ENCODE peak calls at places on chromosomes 6 and 20, in four cellular contexts. L is K562, A is HepG2, P is GM12878. O is an unnamed sample.

GRCh38 chr6:157314705-157315321 is 8.5 kb downstream of the TMEM242 start:
- DNase-seq in L (peak), A (peak), P (peak), O (peak)

GRCh38 chr20:31972481-31973386 is 4.8 kb downstream of the XKR7 start:
- DNase-seq in L (no peak), A (no peak), P (no peak), O (no peak)

GRCh38 chr6:14159090-14159489 is 41.5 kb downstream of the CD83 start:
- DNase-seq in L (no peak), A (no peak), P (no peak), O (no peak)

GRCh38 chr20:42159794-42160193 is 541.6 kb upstream of the CHD6 start:
- DNase-seq in L (no peak), A (no peak), P (no peak), O (no peak)

GRCh38 chr6:155328539-155329459 is 14.5 kb upstream of the TFB1M start:
- DNase-seq in L (no peak), A (peak), P (no peak), O (no peak)

GRCh38 chr6:134750669-134751068 is 199.2 kb downstream of the ALDH8A1 start:
- DNase-seq in L (no peak), A (no peak), P (no peak), O (no peak)

GRCh38 chr20:53903652-53903987 is 166.8 kb downstream of the BCAS1 start:
- DNase-seq in L (no peak), A (no peak), P (no peak), O (no peak)

GRCh38 chr6:45613678-45614077 is 235.9 kb upstream of the SUPT3H start:
- DNase-seq in L (no peak), A (no peak), P (no peak), O (no peak)

GRCh38 chr6:104182811-104183210 is 676.9 kb downstream of the HACE1 start:
- DNase-seq in L (no peak), A (no peak), P (no peak), O (no peak)

GRCh38 chr6:15763827-15764226 is 101.0 kb upstream of the DTNBP1 start:
- DNase-seq in L (no peak), A (peak), P (no peak), O (no peak)

GRCh38 chr6:32113386-32114352 is 4.5 kb upstream of the TNXB start:
- DNase-seq in L (peak), A (peak), P (no peak), O (no peak)

GRCh38 chr20:48758206-48758820 is 69.5 kb downstream of the PREX1 start:
- DNase-seq in L (no peak), A (no peak), P (no peak), O (no peak)

GRCh38 chr6:51099201-51099600 is 280.5 kb downstream of the TFAP2B start:
- DNase-seq in L (no peak), A (no peak), P (no peak), O (no peak)

GRCh38 chr20:61773081-61773631 is 292.5 kb downstream of the TAF4 start:
- DNase-seq in L (no peak), A (no peak), P (no peak), O (no peak)

GRCh38 chr6:56571605-56572004 is 71.1 kb downstream of the DST start:
- DNase-seq in L (no peak), A (peak), P (no peak), O (no peak)
- TF ChIP-seq FOXK2 in L (no peak), A (no peak), P (no peak), O (no peak)

GRCh38 chr6:136582702-136583471 is 32.7 kb upstream of the MAP7 start:
- DNase-seq in L (peak), A (peak), P (no peak), O (no peak)

GRCh38 chr6:136587527-136587926 is 37.3 kb upstream of the MAP7 start:
- DNase-seq in L (no peak), A (no peak), P (no peak), O (no peak)

GRCh38 chr6:136591617-136592016 is 41.4 kb upstream of the MAP7 start:
- DNase-seq in L (no peak), A (no peak), P (no peak), O (no peak)

GRCh38 chr6:136586295-136586694 is 36.1 kb upstream of the MAP7 start:
- DNase-seq in L (no peak), A (no peak), P (no peak), O (no peak)
- TF ChIP-seq SP1 in L (no peak), A (no peak), P (no peak), O (no peak)

DNA sequence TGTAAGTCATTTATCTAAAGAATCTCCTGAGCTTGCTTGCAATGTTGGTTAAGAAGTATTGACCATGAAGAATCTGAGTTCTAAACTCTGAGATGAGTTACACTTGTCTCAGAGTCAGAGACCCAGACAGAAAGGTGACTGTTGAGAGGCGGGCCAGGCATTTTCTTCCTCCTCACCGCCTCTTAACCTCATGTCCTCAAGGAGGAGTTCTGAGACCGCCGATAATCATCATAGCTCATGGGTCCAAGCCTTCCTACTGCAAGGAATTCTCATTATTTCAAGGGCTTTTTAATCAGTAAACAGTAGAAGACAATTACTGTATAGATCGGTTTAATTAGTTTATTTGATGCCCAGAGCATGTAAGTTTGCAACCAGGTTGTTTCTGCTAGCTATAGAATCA is 382.4 kb upstream of the MMS22L start:
- DNase-seq in L (no peak), A (no peak), P (no peak), O (no peak)
- TF ChIP-seq FOXK2 in L (no peak), A (no peak), P (no peak), O (no peak)

DNA sequence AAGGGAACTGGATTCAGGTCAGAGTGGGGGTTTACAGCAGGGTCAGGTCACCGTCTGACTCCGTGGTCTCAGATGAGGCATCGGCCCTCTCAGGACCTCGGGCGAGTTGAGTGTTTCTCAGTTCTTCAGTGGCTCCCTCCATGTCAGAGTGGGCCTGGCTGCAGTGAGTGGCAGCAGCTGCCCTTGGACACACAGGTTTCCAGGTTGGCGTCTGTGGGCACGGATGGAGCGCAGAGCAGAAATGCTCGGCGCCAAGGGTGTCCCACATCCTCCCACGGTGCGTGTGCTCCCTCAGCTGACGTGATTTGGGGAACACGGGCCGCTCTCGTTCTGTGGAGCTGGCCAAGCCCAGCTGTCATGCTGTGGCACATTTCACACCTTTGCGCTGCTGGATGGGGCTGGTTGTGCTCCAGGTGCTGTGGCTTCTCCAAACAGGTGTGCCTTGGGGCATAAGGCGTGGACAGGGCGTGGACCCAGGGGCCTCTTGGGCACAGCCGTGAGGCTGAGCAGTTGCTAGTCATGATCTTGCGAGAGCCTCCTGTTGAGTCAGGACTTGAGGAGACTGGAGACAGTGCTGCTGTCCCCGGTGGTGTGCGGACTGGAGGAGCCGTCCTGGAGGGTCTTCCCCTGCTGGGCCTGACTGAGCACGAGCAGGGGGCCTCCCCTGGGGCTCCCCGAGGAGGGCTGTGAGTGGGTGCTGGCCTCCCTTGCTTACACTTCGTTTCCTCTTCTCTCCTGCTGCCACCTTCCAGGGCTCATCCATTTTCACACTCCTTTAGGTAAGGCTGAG is 9.5 kb upstream of the DNAJC5 start:
- DNase-seq in L (no peak), A (no peak), P (no peak), O (no peak)
- TF ChIP-seq SP1 in L (no peak), A (no peak), P (no peak), O (no peak)

DNA sequence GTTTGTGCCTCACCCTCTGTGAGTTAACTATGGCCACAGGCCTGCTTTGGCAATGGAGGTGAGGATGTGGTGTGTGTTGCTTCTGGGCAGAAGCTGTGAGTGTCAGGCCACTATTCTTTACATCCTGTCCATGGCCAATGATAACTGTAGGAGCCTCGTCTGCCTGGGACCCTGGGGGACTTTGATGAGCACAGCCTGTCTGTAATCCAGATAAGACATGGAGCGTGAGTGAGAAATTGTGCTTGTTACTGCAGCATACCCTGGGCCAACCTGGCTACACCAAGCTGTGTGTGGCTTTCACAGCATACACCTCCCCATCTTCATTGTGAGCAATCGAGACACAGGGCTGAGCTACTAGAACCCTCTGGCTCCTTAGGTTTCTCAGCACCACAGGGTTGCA is 150.4 kb downstream of the MYLK4 start:
- DNase-seq in L (no peak), A (no peak), P (no peak), O (no peak)
- TF ChIP-seq FOXK2 in L (no peak), A (no peak), P (no peak), O (no peak)

O was measured in HEK293T.